ENCODE peak calls at places on chromosome 15, in nine cellular contexts. E is colonic mucosa, S is breast epithelium, L is psoas muscle, N is heart left ventricle, J is upper lobe of left lung, K is mammary epithelial cell, Y is kidney, W is SK-N-SH. D is an unnamed sample.

GRCh38 chr15:52798529-52799101 is 8.5 kb upstream of the ONECUT1 start:
- DNase-seq in E (no peak), S (no peak), L (no peak), N (no peak), J (no peak), K (no peak), Y (no peak), W (no peak), D (no peak)

GRCh38 chr15:60713096-60714084 is 234.4 kb upstream of the ICE2 start:
- DNase-seq in E (no peak), S (no peak), L (peak), N (peak), J (no peak), K (no peak), Y (no peak), W (no peak), D (no peak)

GRCh38 chr15:33864360-33865075 is 103.8 kb upstream of the CHRM5 start:
- DNase-seq in E (no peak), S (no peak), L (no peak), N (no peak), J (no peak), K (no peak), Y (no peak), W (no peak), D (no peak)

GRCh38 chr15:76962337-76963013 is 30.9 kb downstream of the RCN2 start:
- DNase-seq in E (no peak), S (no peak), L (no peak), N (no peak), J (no peak), K (no peak), Y (no peak), W (no peak), D (no peak)

GRCh38 chr15:33243869-33244268 is 49.4 kb upstream of the FMN1 start:
- DNase-seq in E (no peak), S (no peak), L (no peak), N (no peak), J (no peak), K (peak), Y (no peak), W (peak), D (no peak)

GRCh38 chr15:78684645-78685044 is 43.6 kb upstream of the CHRNB4 start:
- DNase-seq in E (no peak), S (no peak), L (no peak), N (no peak), J (no peak), K (no peak), Y (no peak), W (no peak), D (no peak)

GRCh38 chr15:96264801-96265515 is 65.5 kb upstream of the NR2F2 start:
- DNase-seq in E (no peak), S (no peak), L (no peak), N (no peak), J (no peak), K (peak), Y (no peak), W (no peak), D (no peak)

GRCh38 chr15:75238150-75238549 is 20.0 kb upstream of the GOLGA6C start:
- DNase-seq in E (no peak), S (peak), L (no peak), N (no peak), J (no peak), K (no peak), Y (peak), W (no peak), D (no peak)

GRCh38 chr15:35979608-35980007 is 433.6 kb upstream of the DPH6 start:
- DNase-seq in E (no peak), S (no peak), L (no peak), N (no peak), J (no peak), K (no peak), Y (no peak), W (no peak), D (no peak)

GRCh38 chr15:60507596-60508424 is 28.9 kb upstream of the ICE2 start:
- DNase-seq in E (peak), S (no peak), L (no peak), N (peak), J (no peak), K (peak), Y (no peak), W (peak), D (no peak)

GRCh38 chr15:78837543-78837942 is 26.3 kb upstream of the ADAMTS7 start:
- DNase-seq in E (no peak), S (no peak), L (no peak), N (no peak), J (no peak), K (no peak), Y (peak), W (no peak), D (no peak)

DNA sequence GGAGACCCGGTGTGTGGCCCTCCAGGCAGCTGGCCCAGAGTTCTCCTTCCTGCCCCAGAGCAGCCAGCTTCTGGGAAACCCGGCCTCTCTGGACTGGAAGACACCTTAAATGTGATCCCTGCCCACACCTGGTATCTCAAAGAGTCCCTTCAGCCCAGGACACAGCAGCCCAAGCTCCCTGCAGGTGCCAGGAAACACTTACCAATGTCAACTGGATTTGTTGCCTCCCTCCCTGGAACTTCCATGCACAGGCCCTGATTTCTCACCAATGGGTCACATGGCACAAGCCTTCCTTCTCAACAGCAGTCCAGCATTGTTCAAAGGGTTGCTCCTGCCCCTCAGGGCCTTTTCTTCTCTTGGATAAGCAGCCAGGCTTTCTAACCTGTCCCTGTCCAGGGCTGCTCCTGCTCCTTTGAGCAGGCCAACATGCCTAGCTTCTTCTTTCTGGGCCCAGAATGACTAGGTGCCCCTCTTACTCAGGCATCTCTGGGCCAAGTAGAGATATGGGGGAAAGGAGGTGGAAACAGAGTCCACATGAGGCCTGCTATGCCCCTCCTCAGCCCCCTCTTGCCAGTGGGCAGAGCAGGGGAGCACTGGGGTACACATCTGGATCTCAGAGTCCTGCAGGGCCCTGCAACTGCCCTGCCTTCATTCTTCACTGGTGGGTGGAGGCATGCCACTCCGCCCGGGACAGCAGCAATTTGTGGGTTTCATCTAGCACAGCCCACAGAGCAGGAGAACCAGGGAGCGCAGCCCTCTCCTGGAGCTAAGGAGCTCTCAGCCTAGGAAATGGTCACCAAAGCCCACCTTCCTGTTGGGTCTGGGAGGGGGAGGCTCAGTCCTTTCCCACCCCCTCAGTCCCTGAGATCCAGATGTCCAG is 31.4 kb downstream of the ANP32A start:
- DNase-seq in E (no peak), S (peak), L (no peak), N (no peak), J (no peak), K (peak), Y (no peak), W (no peak), D (no peak)
- H3K27ac ChIP-seq in E (no peak), S (peak), L (peak), N (peak), J (peak), K (no peak), Y (peak), W (no peak), D (peak)

GRCh38 chr15:62901087-62901486 is 141.5 kb upstream of the TPM1 start:
- DNase-seq in E (no peak), S (no peak), L (no peak), N (peak), J (no peak), K (no peak), Y (no peak), W (no peak), D (no peak)

GRCh38 chr15:62902821-62903220 is 139.7 kb upstream of the TPM1 start:
- DNase-seq in E (no peak), S (no peak), L (no peak), N (no peak), J (no peak), K (no peak), Y (no peak), W (no peak), D (no peak)

GRCh38 chr15:62900071-62900812 is 142.3 kb upstream of the TPM1 start:
- DNase-seq in E (no peak), S (no peak), L (no peak), N (no peak), J (no peak), K (peak), Y (no peak), W (no peak), D (no peak)

GRCh38 chr15:62903437-62903836 is 139.1 kb upstream of the TPM1 start:
- DNase-seq in E (no peak), S (no peak), L (no peak), N (no peak), J (no peak), K (no peak), Y (no peak), W (no peak), D (no peak)

DNA sequence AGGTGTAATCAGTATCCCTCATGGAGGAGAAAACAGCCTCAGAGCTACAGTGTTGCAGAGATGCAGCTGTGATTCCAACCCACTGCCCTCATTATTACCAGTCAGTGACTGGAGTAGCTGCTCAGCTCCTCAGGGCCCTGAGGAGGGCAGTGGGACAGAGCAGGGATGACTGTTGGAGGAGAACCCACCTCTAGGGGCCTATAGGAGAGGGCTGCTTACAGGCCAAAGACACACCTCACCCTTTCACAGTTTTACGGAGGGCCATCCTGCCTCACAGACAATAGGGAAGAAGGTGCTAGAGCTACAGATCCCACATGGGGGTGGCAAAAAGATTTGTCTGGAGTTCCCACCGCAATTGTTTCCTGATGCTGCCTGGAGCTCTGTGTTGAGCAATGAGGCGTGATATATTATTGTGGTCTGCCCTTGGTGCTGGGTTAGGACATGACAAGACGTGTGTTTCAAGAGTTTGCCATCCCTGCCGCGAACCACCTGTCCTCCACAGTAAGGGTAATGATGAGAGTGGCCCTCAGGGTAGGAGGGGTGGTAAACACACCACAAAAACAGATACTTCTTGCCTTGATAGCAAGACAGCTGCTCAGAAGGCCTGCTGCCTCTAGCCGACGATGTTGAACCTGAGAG is 140.5 kb upstream of the TPM1 start:
- DNase-seq in E (no peak), S (no peak), L (no peak), N (no peak), J (no peak), K (peak), Y (no peak), W (no peak), D (no peak)
- H3K27ac ChIP-seq in E (no peak), S (peak), L (no peak), N (peak), J (no peak), K (peak), Y (no peak), W (no peak), D (no peak)

GRCh38 chr15:95129589-95129988 is 898.2 kb downstream of the MCTP2 start:
- DNase-seq in E (no peak), S (no peak), L (no peak), N (peak), J (no peak), K (no peak), Y (peak), W (no peak), D (no peak)
- H3K27ac ChIP-seq in E (no peak), S (no peak), L (no peak), N (no peak), J (no peak), K (no peak), Y (no peak), W (no peak), D (no peak)

GRCh38 chr15:70284438-70285214 is 186.9 kb upstream of the TLE3 start:
- DNase-seq in E (no peak), S (peak), L (no peak), N (peak), J (no peak), K (no peak), Y (no peak), W (peak), D (no peak)
- H3K27ac ChIP-seq in E (no peak), S (no peak), L (no peak), N (no peak), J (no peak), K (no peak), Y (no peak), W (peak), D (no peak)

DNA sequence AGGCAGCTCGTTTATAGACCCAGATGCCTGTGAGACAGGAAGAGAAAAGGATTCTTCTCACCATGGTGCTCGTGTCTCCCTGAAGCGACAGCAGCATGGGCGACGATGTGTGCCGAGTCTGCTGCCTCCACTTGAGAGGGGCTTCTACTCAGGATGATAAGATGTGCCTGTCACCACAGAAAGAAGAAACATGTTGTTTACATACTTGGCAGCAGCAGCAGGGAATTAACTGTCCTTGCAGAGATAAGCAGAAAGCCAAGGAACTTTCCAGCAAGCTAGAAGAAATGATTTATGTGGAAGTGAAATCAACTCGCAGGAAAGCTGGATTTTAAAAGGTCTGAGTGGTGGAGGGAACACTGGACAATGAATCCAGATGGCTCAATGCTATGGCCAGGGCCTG is 70.1 kb downstream of the SYNM start:
- DNase-seq in E (no peak), S (no peak), L (no peak), N (no peak), J (no peak), K (no peak), Y (no peak), W (no peak), D (no peak)
- H3K27ac ChIP-seq in E (peak), S (peak), L (peak), N (peak), J (no peak), K (no peak), Y (no peak), W (no peak), D (peak)

GRCh38 chr15:64692166-64692565 is 83.2 kb downstream of the RBPMS2 start:
- DNase-seq in E (no peak), S (peak), L (no peak), N (peak), J (no peak), K (no peak), Y (no peak), W (no peak), D (no peak)
- H3K27ac ChIP-seq in E (peak), S (peak), L (peak), N (peak), J (peak), K (no peak), Y (no peak), W (no peak), D (peak)

DNA sequence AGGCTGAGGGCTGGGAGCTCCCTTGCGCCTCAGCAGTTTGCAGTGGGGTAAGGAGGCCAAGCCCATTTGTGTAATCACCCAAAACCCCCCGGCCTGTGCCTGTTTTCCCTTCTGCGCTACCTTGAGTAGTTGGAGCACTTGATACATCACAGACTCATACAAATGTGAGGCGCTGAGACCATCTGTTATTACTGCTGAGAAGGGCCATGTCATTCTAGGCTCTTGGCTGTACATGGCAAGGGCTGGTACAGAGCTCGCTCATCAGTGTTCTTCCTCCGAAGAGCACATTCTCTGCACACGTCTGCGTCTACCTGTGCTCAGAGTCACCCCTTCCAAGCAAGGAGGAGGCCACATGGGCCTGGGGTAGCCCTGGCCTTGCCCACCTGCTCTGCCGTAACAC is 9.3 kb downstream of the PLA2G4B start:
- DNase-seq in E (no peak), S (no peak), L (no peak), N (no peak), J (no peak), K (no peak), Y (no peak), W (no peak), D (no peak)
- H3K27ac ChIP-seq in E (no peak), S (no peak), L (no peak), N (no peak), J (no peak), K (no peak), Y (no peak), W (no peak), D (no peak)

DNA sequence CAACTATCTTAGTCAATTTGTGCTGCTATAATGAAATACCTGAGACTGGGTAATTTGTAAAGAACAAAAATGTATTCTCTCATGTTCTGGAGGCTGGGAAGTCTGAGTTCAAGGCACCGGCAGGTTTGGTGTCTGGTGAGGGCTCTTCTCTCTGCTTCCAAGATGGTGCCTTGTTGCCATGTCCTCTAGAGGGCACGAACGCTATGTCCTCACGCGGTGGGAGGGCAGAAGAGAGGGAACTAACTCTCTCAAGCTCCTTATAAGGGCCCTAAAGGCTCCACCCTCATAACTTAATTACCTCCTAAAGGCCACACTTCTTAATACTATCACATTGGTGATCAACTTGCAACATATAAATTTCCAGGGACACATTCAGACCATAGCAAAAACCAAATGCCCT is 108.4 kb downstream of the ADAMTSL3 start:
- DNase-seq in E (no peak), S (no peak), L (no peak), N (no peak), J (no peak), K (no peak), Y (no peak), W (no peak), D (no peak)
- H3K27ac ChIP-seq in E (no peak), S (no peak), L (no peak), N (no peak), J (no peak), K (no peak), Y (no peak), W (no peak), D (no peak)

D was measured in esophagus squamous epithelium.